ENCODE peak calls at places on chromosomes 6 and 20, in eight cellular contexts. J, D, T, R, C, H, X and F are unnamed samples.

GRCh38 chr20:35292504-35293285 is 470 bp upstream of the FAM83C start:
- DNase-seq in J (no peak), D (no peak), T (no peak), R (no peak), C (no peak), H (no peak), X (no peak), F (no peak)

GRCh38 chr6:87858440-87858839 is 156.4 kb upstream of the AKIRIN2 start:
- DNase-seq in J (no peak), D (no peak), T (no peak), R (no peak), C (no peak), H (no peak), X (no peak), F (no peak)

GRCh38 chr20:12987261-12987660 is 21.5 kb upstream of the SPTLC3 start:
- DNase-seq in J (no peak), D (no peak), T (no peak), R (no peak), C (no peak), H (no peak), X (no peak), F (no peak)

GRCh38 chr20:18754030-18754659 is 59.4 kb upstream of the SCP2D1 start:
- DNase-seq in J (no peak), D (no peak), T (no peak), R (no peak), C (peak; percentile 4), H (no peak), X (no peak), F (no peak)

GRCh38 chr6:43966806-43967575 is 160.3 kb downstream of the MRPL14 start:
- DNase-seq in J (no peak), D (no peak), T (peak; percentile 18), R (no peak), C (no peak), H (no peak), X (no peak), F (no peak)

GRCh38 chr6:166935353-166935752 is 21.0 kb downstream of the RNASET2 start:
- DNase-seq in J (no peak), D (no peak), T (no peak), R (no peak), C (no peak), H (no peak), X (no peak), F (peak; percentile 58)

GRCh38 chr6:35080821-35081425 is 60.2 kb downstream of the TCP11 start:
- DNase-seq in J (peak; percentile 71), D (no peak), T (no peak), R (no peak), C (no peak), H (peak; percentile 11), X (peak; percentile 74), F (no peak)

GRCh38 chr6:49923826-49924225 is 40.1 kb downstream of the DEFB114 start:
- DNase-seq in J (no peak), D (peak; percentile 15), T (peak; percentile 43), R (no peak), C (no peak), H (no peak), X (no peak), F (no peak)

GRCh38 chr6:16564430-16564829 is 196.8 kb downstream of the ATXN1 start:
- DNase-seq in J (no peak), D (no peak), T (no peak), R (no peak), C (peak; percentile 63), H (no peak), X (no peak), F (no peak)

GRCh38 chr6:16238057-16238657 is at the start of gene GMPR:
- DNase-seq in J (peak; percentile 93), D (no peak), T (peak; percentile 50), R (no peak), C (peak; percentile 39), H (peak; percentile 74), X (no peak), F (peak; percentile 85)

GRCh38 chr6:167050903-167051302 is 51.7 kb downstream of the CEP43 start:
- DNase-seq in J (no peak), D (no peak), T (no peak), R (no peak), C (no peak), H (no peak), X (no peak), F (no peak)

GRCh38 chr6:104956663-104957294 is at the start of gene LIN28B:
- DNase-seq in J (no peak), D (no peak), T (no peak), R (no peak), C (no peak), H (no peak), X (no peak), F (no peak)

GRCh38 chr6:148807784-148808183 is 61.0 kb downstream of the UST start:
- DNase-seq in J (no peak), D (no peak), T (no peak), R (no peak), C (no peak), H (no peak), X (no peak), F (no peak)

GRCh38 chr6:26251354-26252081 is 113.5 kb upstream of the BTN3A2 start:
- DNase-seq in J (peak; percentile 70), D (no peak), T (peak; percentile 88), R (no peak), C (peak; percentile 95), H (no peak), X (no peak), F (peak; percentile 34)

GRCh38 chr20:11469795-11470495 is 447.7 kb upstream of the BTBD3 start:
- DNase-seq in J (no peak), D (no peak), T (no peak), R (no peak), C (no peak), H (no peak), X (no peak), F (no peak)

GRCh38 chr6:23003671-23004598 is 434.6 kb downstream of the HDGFL1 start:
- DNase-seq in J (no peak), D (no peak), T (no peak), R (no peak), C (peak; percentile 86), H (peak; percentile 47), X (no peak), F (no peak)

GRCh38 chr20:38043512-38044300 is 10.2 kb downstream of the RPRD1B start:
- DNase-seq in J (no peak), D (no peak), T (no peak), R (peak; percentile 80), C (peak; percentile 85), H (no peak), X (peak; percentile 73), F (no peak)

GRCh38 chr6:148329568-148330299 is 12.9 kb upstream of the SASH1 start:
- DNase-seq in J (no peak), D (no peak), T (no peak), R (no peak), C (peak; percentile 89), H (no peak), X (no peak), F (no peak)

GRCh38 chr6:65900928-65901327 is 193.9 kb upstream of the EYS start:
- DNase-seq in J (no peak), D (no peak), T (no peak), R (no peak), C (no peak), H (no peak), X (no peak), F (no peak)

GRCh38 chr6:85126448-85127178 is 323.3 kb upstream of the NT5E start:
- DNase-seq in J (no peak), D (peak; percentile 42), T (peak; percentile 89), R (no peak), C (peak; percentile 2), H (peak; percentile 28), X (no peak), F (no peak)
- H3K4me1 ChIP-seq in J (no peaks in the 10 kb centered on the region), D (no peaks in the 10 kb centered on the region), T (no peaks in the 10 kb centered on the region), R (no peaks in the 10 kb centered on the region), C (no peaks in the 10 kb centered on the region), H (no peaks in the 10 kb centered on the region), X (no peaks in the 10 kb centered on the region), F (no peaks in the 10 kb centered on the region)

GRCh38 chr6:135054575-135055498 is at the start of gene HBS1L:
- DNase-seq in J (peak; percentile 98), D (peak; percentile 94), T (peak; percentile 97), R (peak; percentile 97), C (peak; percentile 97), H (peak; percentile 97), X (peak; percentile 83), F (peak; percentile 96)

GRCh38 chr6:135052939-135053338 is 1.7 kb downstream of the HBS1L start:
- DNase-seq in J (no peak), D (no peak), T (no peak), R (no peak), C (no peak), H (no peak), X (no peak), F (no peak)

GRCh38 chr6:135056632-135057031 is 2.0 kb upstream of the HBS1L start:
- DNase-seq in J (no peak), D (no peak), T (no peak), R (no peak), C (no peak), H (no peak), X (no peak), F (no peak)

GRCh38 chr6:135054238-135054574 is 416 bp downstream of the HBS1L start:
- DNase-seq in J (no peak), D (peak; percentile 6), T (no peak), R (peak; percentile 12), C (peak; percentile 8), H (no peak), X (no peak), F (no peak)

DNA sequence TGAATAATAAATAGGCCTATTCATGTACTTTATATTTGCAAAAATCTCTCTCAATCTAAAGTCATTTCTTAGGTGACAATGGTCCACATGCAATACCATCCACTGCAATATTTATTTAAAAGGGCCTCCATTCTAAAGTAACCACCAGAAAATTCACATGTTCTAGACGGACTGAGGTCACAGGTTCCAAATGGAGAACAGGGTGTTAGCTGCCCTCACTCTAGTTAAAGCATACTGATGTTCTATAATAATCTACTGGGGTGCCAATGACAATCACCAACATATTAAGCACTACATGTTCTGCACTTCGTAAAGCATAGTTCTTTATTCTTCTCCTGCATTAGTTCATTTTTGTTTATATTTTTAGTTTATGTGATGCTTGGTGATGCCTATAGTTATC is 1.2 kb downstream of the HBS1L start:
- DNase-seq in J (no peak), D (no peak), T (no peak), R (no peak), C (no peak), H (no peak), X (no peak), F (no peak)
- H3K4me1 ChIP-seq in J (peaks cover 17% of the 10 kb centered on the region), D (no peaks in the 10 kb centered on the region), T (no peaks in the 10 kb centered on the region), R (peaks cover 19% of the 10 kb centered on the region), C (no peaks in the 10 kb centered on the region), H (no peaks in the 10 kb centered on the region), X (peaks cover 17% of the 10 kb centered on the region), F (peaks cover 13% of the 10 kb centered on the region)

GRCh38 chr6:2978923-2979322 is 7.6 kb upstream of the SERPINB6 start:
- DNase-seq in J (no peak), D (no peak), T (no peak), R (no peak), C (no peak), H (no peak), X (no peak), F (no peak)
- H3K4me1 ChIP-seq in J (peaks cover 29% of the 10 kb centered on the region), D (peaks cover 2% of the 10 kb centered on the region), T (peaks cover 9% of the 10 kb centered on the region), R (peaks cover 6% of the 10 kb centered on the region), C (peaks cover 16% of the 10 kb centered on the region), H (no peaks in the 10 kb centered on the region), X (peaks cover 22% of the 10 kb centered on the region), F (peaks cover 7% of the 10 kb centered on the region)

GRCh38 chr6:125747589-125748533 is 1.6 kb upstream of the HEY2 start:
- DNase-seq in J (peak; percentile 71), D (no peak), T (peak; percentile 61), R (no peak), C (no peak), H (no peak), X (peak; percentile 13), F (peak; percentile 33)
- H3K4me1 ChIP-seq in J (peaks cover 30% of the 10 kb centered on the region), D (no peaks in the 10 kb centered on the region), T (peaks cover 6% of the 10 kb centered on the region), R (peaks cover 24% of the 10 kb centered on the region), C (peaks cover 10% of the 10 kb centered on the region), H (no peaks in the 10 kb centered on the region), X (peaks cover 24% of the 10 kb centered on the region), F (peaks cover 24% of the 10 kb centered on the region)